ENCODE peak calls at places on chromosomes 5 and 9, in four cellular contexts. G is K562, B is GM12878, M is HepG2. N is an unnamed sample.

GRCh38 chr9:106830527-106831140 is 32.3 kb upstream of the ZNF462 start:
- DNase-seq in B (no peak), M (no peak), G (no peak), N (no peak)

GRCh38 chr5:64165500-64166200 is at the start of gene RNF180:
- DNase-seq in M (no peak), B (no peak), G (no peak), N (peak; percentile 45)

GRCh38 chr9:86843182-86843581 is 104.1 kb downstream of the GAS1 start:
- DNase-seq in M (no peak), G (no peak), B (no peak), N (no peak)

GRCh38 chr9:19967567-19968459 is 179.0 kb upstream of the SLC24A2 start:
- DNase-seq in B (no peak), G (no peak), M (no peak), N (no peak)

GRCh38 chr5:97991236-97991635 is 782.2 kb upstream of the RGMB start:
- DNase-seq in B (no peak), M (no peak), G (no peak), N (no peak)

GRCh38 chr5:151157426-151158286 is at the start of gene ANXA6:
- DNase-seq in M (peak; percentile 22), B (no peak), G (peak; percentile 92), N (peak; percentile 88)

GRCh38 chr9:84667571-84668203 is 1.8 kb upstream of the NTRK2 start:
- DNase-seq in B (no peak), M (no peak), G (no peak), N (peak; percentile 28)

GRCh38 chr9:76203373-76203772 is 190.9 kb downstream of the RFK start:
- DNase-seq in B (no peak), G (no peak), M (no peak), N (no peak)

GRCh38 chr5:150507283-150508020 is 479 bp upstream of the NDST1 start:
- DNase-seq in B (no peak), G (no peak), M (no peak), N (no peak)

GRCh38 chr9:94086468-94086867 is 2.2 kb downstream of the PTPDC1 start:
- DNase-seq in B (no peak), M (no peak), G (no peak), N (no peak)

GRCh38 chr9:18061856-18062255 is 412.1 kb upstream of the ADAMTSL1 start:
- DNase-seq in B (no peak), G (no peak), M (no peak), N (no peak)

DNA sequence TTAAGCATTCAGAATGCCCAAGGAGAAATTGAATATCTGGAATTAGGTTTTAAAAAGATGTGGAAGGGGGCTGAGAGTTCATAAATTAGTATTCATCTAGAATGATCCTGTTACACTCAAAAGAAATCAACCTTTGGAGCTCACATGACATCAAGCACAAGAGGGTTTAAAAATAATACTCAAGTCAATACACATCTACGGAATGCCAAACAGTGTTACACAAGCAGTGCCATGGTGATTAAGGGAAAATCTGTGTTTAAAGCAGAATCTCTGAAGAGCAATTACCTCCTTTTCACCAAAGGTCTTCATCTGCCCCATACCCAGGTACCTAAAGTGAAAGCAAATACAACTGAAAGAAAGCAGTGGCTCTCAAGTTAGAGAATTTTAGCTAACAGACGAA is 261.6 kb downstream of the NFIB start:
- DNase-seq in B (no peak), M (no peak), G (no peak), N (no peak)
- TF ChIP-seq TARDBP in B (no peak), M (no peak), G (no peak), N (no peak)

GRCh38 chr9:104864675-104865104 is 63.3 kb downstream of the ABCA1 start:
- DNase-seq in M (no peak), G (no peak), B (no peak), N (no peak)
- TF ChIP-seq TARDBP in M (no peak), G (no peak), B (no peak), N (no peak)

GRCh38 chr9:89483592-89484474 is 14.1 kb downstream of the SEMA4D start:
- DNase-seq in G (no peak), M (no peak), B (no peak), N (no peak)
- TF ChIP-seq TARDBP in G (no peak), M (no peak), B (no peak), N (no peak)

GRCh38 chr5:72651109-72651508 is 143.9 kb upstream of the ZNF366 start:
- DNase-seq in M (no peak), B (no peak), G (no peak), N (no peak)

GRCh38 chr5:72646467-72646866 is 139.3 kb upstream of the ZNF366 start:
- DNase-seq in B (no peak), M (no peak), G (no peak), N (no peak)

GRCh38 chr5:72647806-72648205 is 140.6 kb upstream of the ZNF366 start:
- DNase-seq in M (no peak), B (no peak), G (no peak), N (no peak)

GRCh38 chr5:72649449-72649848 is 142.2 kb upstream of the ZNF366 start:
- DNase-seq in M (no peak), B (no peak), G (peak; percentile 46), N (no peak)

DNA sequence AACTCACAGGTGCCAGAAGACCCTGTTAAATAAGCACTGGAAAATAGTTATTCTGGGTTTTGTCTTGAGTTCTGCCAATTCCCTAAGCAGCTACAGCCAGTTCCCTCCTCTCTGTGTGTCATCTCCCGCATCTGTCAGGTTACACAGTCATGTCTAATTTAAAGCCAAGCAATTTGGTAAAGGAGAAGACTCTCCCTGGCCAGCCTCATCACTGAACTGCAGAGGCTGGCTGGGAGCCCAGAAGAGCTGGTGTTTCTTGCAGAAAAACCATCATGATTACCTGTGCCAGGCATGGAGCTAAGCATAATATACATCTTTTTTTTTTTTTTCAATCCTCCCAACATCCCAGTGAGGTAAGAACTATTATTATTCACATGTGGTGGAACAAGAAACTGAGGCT is 141.3 kb upstream of the ZNF366 start:
- DNase-seq in B (no peak), M (no peak), G (no peak), N (no peak)
- TF ChIP-seq TARDBP in B (no peak), M (no peak), G (no peak), N (no peak)

GRCh38 chr5:92906798-92907380 is 674.1 kb downstream of the NR2F1-AS1 start:
- DNase-seq in G (no peak), B (no peak), M (peak; percentile 78), N (no peak)

GRCh38 chr5:92911293-92911692 is 669.7 kb downstream of the NR2F1-AS1 start:
- DNase-seq in M (no peak), B (no peak), G (no peak), N (no peak)

GRCh38 chr5:92908952-92909351 is 672.1 kb downstream of the NR2F1-AS1 start:
- DNase-seq in M (no peak), B (no peak), G (no peak), N (no peak)

GRCh38 chr5:92909545-92909962 is 671.5 kb downstream of the NR2F1-AS1 start:
- DNase-seq in B (no peak), M (peak; percentile 41), G (no peak), N (peak; percentile 59)

GRCh38 chr5:92907914-92908606 is 673.0 kb downstream of the NR2F1-AS1 start:
- DNase-seq in G (no peak), B (peak; percentile 8), M (peak; percentile 81), N (no peak)
- TF ChIP-seq TARDBP in G (no peak), B (no peak), M (no peak), N (no peak)

N was measured in HEK293T.